ENCODE peak calls at places on chromosome 11, in ten cellular contexts. W, T, V, G, E, N, D, C, J and P are unnamed samples.

GRCh38 chr11:78239781-78240180 is 51.1 kb downstream of the USP35 start:
- DNase-seq in N (no peak), J (no peak), T (no peak), D (no peak), E (no peak), V (no peak), W (no peak), G (no peak), C (no peak), P (no peak)

GRCh38 chr11:45102361-45102809 is 44.1 kb upstream of the PRDM11 start:
- DNase-seq in G (no peak), V (no peak), T (no peak), J (no peak), E (no peak), N (peak), D (no peak), W (no peak), C (no peak), P (no peak)

GRCh38 chr11:87722756-87723599 is 452.3 kb downstream of the RAB38 start:
- DNase-seq in G (no peak), N (peak), J (no peak), T (peak), E (no peak), D (no peak), W (peak), C (no peak), V (peak), P (peak)

GRCh38 chr11:11626128-11626527 is 4.3 kb upstream of the GALNT18 start:
- DNase-seq in E (no peak), T (no peak), D (no peak), N (no peak), C (no peak), V (no peak), W (no peak), J (no peak), G (no peak), P (no peak)

GRCh38 chr11:8732748-8733241 is 50.2 kb downstream of the RPL27A start:
- DNase-seq in C (peak), T (no peak), W (peak), N (peak), E (no peak), J (no peak), G (peak), V (peak), D (no peak), P (no peak)

GRCh38 chr11:96035744-96036087 is 111.8 kb upstream of the MTMR2 start:
- DNase-seq in G (no peak), T (no peak), W (no peak), J (no peak), N (no peak), D (no peak), V (no peak), E (no peak), C (no peak), P (no peak)

GRCh38 chr11:119727523-119728081 is 1.4 kb downstream of the NECTIN1 start:
- DNase-seq in W (peak), N (no peak), J (no peak), T (peak), D (no peak), V (peak), C (no peak), G (no peak), E (no peak), P (no peak)

GRCh38 chr11:118592616-118593367 is 14.6 kb upstream of the PHLDB1 start:
- DNase-seq in G (no peak), W (no peak), T (no peak), V (peak), J (peak), D (no peak), C (no peak), N (no peak), E (no peak), P (no peak)

GRCh38 chr11:118086913-118087768 is at the start of gene SMIM35:
- DNase-seq in W (no peak), J (no peak), D (no peak), E (no peak), N (no peak), G (no peak), T (no peak), V (no peak), C (no peak), P (no peak)

GRCh38 chr11:61429346-61429690 is 457 bp downstream of the CPSF7 start:
- DNase-seq in J (no peak), E (no peak), D (peak), N (peak), V (peak), C (no peak), W (peak), T (peak), G (peak), P (peak)

GRCh38 chr11:17352925-17353227 is 1.3 kb downstream of the NCR3LG1 start:
- DNase-seq in D (peak), V (peak), C (no peak), E (peak), W (peak), G (peak), N (peak), J (no peak), T (peak), P (peak)

GRCh38 chr11:11998091-11998781 is 10.2 kb downstream of the DKK3 start:
- DNase-seq in G (no peak), W (no peak), E (no peak), T (no peak), N (peak), D (no peak), V (no peak), J (no peak), C (no peak), P (no peak)

GRCh38 chr11:83054904-83055380 is 16.8 kb downstream of the RAB30 start:
- DNase-seq in W (peak), G (no peak), V (no peak), C (no peak), T (no peak), E (no peak), D (no peak), N (no peak), J (no peak), P (peak)

GRCh38 chr11:104781719-104782376 is 116.4 kb downstream of the CASP12 start:
- DNase-seq in V (no peak), C (no peak), J (no peak), G (no peak), E (no peak), T (peak), W (no peak), N (no peak), D (no peak), P (no peak)

GRCh38 chr11:116234989-116235567 is 537.7 kb downstream of the BUD13 start:
- DNase-seq in D (no peak), J (no peak), W (no peak), V (no peak), E (no peak), T (peak), N (no peak), C (no peak), G (no peak), P (no peak)

GRCh38 chr11:77517226-77517625 is 43.3 kb upstream of the PAK1 start:
- DNase-seq in T (no peak), E (no peak), V (no peak), N (no peak), C (no peak), G (no peak), W (no peak), D (no peak), J (no peak), P (no peak)

GRCh38 chr11:79244175-79244804 is 196.5 kb downstream of the TENM4 start:
- DNase-seq in W (no peak), V (no peak), J (no peak), G (no peak), D (no peak), T (no peak), N (peak), E (no peak), C (no peak), P (no peak)

GRCh38 chr11:23620617-23621016 is 760.3 kb upstream of the CCDC179 start:
- DNase-seq in G (no peak), N (no peak), C (no peak), V (no peak), E (no peak), J (no peak), W (no peak), T (no peak), D (no peak), P (no peak)